ENCODE peak calls at places on chromosomes 16 and 17, in six cellular contexts. N is posterior cingulate gyrus, Q is EL, K is GM12878, L is MCF 10A, J is uterus. I is an unnamed sample.

GRCh38 chr16:71406316-71406715 is 35.5 kb downstream of the TLE7 start:
- DNase-seq in N (no peak), Q (no peak), K (no peak), L (no peak), J (no peak), I (no peak)

GRCh38 chr17:47222032-47222431 is 12.9 kb downstream of the MYL4 start:
- DNase-seq in N (no peak), Q (no peak), K (no peak), L (no peak), J (no peak), I (no peak)

GRCh38 chr17:15966879-15967248 is 21.9 kb downstream of the ADORA2B start:
- DNase-seq in N (no peak), Q (no peak), K (no peak), L (peak; percentile 49), J (no peak), I (no peak)

GRCh38 chr17:80800775-80801391 is 190.8 kb upstream of the CHMP6 start:
- DNase-seq in N (no peak), Q (no peak), K (no peak), L (no peak), J (no peak), I (no peak)

GRCh38 chr17:33667671-33668070 is 374.6 kb upstream of the ASIC2 start:
- DNase-seq in N (no peak), Q (no peak), K (no peak), L (no peak), J (peak; percentile 27), I (no peak)

GRCh38 chr17:80071116-80071980 is 30.0 kb upstream of the GAA start:
- DNase-seq in N (no peak), Q (peak; percentile 40), K (no peak), L (no peak), J (peak; percentile 78), I (no peak)

GRCh38 chr16:24988137-24988535 is 27.0 kb downstream of the ARHGAP17 start:
- DNase-seq in N (no peak), Q (peak; percentile 72), K (no peak), L (no peak), J (no peak), I (no peak)

GRCh38 chr17:14396542-14396941 is 95.7 kb downstream of the HS3ST3B1 start:
- DNase-seq in N (no peak), Q (peak; percentile 6), K (no peak), L (no peak), J (no peak), I (no peak)

GRCh38 chr16:29745853-29746345 is at the start of gene C16orf54:
- DNase-seq in N (peak; percentile 30), Q (no peak), K (peak; percentile 89), L (no peak), J (peak; percentile 29), I (no peak)